ENCODE peak calls at places on chromosome 20, in five cellular contexts. D is central memory CD4-positive, alpha-beta T cell; Z is GM04504; U is CD4-positive, alpha-beta memory T cell; H is fibroblast of lung. K is an unnamed sample.

GRCh38 chr20:48040051-48040450 is 254.8 kb upstream of the SULF2 start:
- DNase-seq in H (no peak), U (no peak), Z (no peak), D (no peak), K (no peak)

GRCh38 chr20:19934792-19935491 is 82.2 kb upstream of the NAA20 start:
- DNase-seq in Z (no peak), U (no peak), D (no peak), H (no peak), K (no peak)

GRCh38 chr20:13883425-13883824 is 98.6 kb downstream of the NDUFAF5 start:
- DNase-seq in H (no peak), Z (peak; percentile 63), D (no peak), U (no peak), K (no peak)

GRCh38 chr20:17316316-17317038 is 89.6 kb downstream of the PCSK2 start:
- DNase-seq in D (no peak), U (no peak), Z (no peak), H (no peak), K (no peak)

GRCh38 chr20:33444797-33445560 is 1.4 kb upstream of the SNTA1 start:
- DNase-seq in D (no peak), Z (no peak), H (no peak), U (no peak), K (no peak)

GRCh38 chr20:6735913-6736845 is 31.3 kb upstream of the BMP2 start:
- DNase-seq in H (peak; percentile 18), U (no peak), Z (no peak), D (no peak), K (no peak)

GRCh38 chr20:61766921-61767610 is 298.6 kb downstream of the TAF4 start:
- DNase-seq in H (no peak), Z (no peak), D (no peak), U (no peak), K (no peak)

GRCh38 chr20:1403624-1404023 is 10.8 kb upstream of the FKBP1A start:
- DNase-seq in D (no peak), U (no peak), Z (no peak), H (no peak), K (no peak)

GRCh38 chr20:62424249-62425109 is 2.9 kb downstream of the RBBP8NL start:
- DNase-seq in D (no peak), Z (no peak), U (no peak), H (no peak), K (no peak)

GRCh38 chr20:4018015-4018748 is 2.8 kb upstream of the RNF24 start:
- DNase-seq in H (peak; percentile 50), D (no peak), U (no peak), Z (no peak), K (no peak)

GRCh38 chr20:3222635-3223600 is 13.6 kb downstream of the ITPA start:
- DNase-seq in H (no peak), U (no peak), Z (no peak), D (no peak), K (no peak)

GRCh38 chr20:2132461-2132901 is 30.9 kb downstream of the STK35 start:
- DNase-seq in D (no peak), U (no peak), H (peak; percentile 64), Z (no peak), K (no peak)

GRCh38 chr20:63087872-63088680 is 81.3 kb upstream of the BHLHE23 start:
- DNase-seq in D (no peak), U (no peak), H (no peak), Z (no peak), K (no peak)

GRCh38 chr20:61930776-61931475 is 134.8 kb downstream of the TAF4 start:
- DNase-seq in U (no peak), D (no peak), H (no peak), Z (no peak), K (no peak)

GRCh38 chr20:22763257-22763906 is 179.0 kb upstream of the FOXA2 start:
- DNase-seq in H (no peak), Z (no peak), U (no peak), D (no peak), K (no peak)

GRCh38 chr20:43446361-43446879 is 11.3 kb upstream of the SRSF6 start:
- DNase-seq in H (no peak), U (no peak), D (no peak), Z (no peak), K (no peak)

GRCh38 chr20:34389206-34389953 is 26.3 kb downstream of the ITCH start:
- DNase-seq in D (no peak), Z (no peak), H (peak; percentile 48), U (no peak), K (no peak)

GRCh38 chr20:8361008-8361652 is 229.1 kb downstream of the PLCB1 start:
- DNase-seq in H (peak; percentile 73), U (no peak), D (no peak), Z (peak; percentile 21), K (no peak)

GRCh38 chr20:60598528-60598927 is 640.3 kb downstream of the CDH26 start:
- DNase-seq in H (no peak), D (peak; percentile 0), U (no peak), Z (no peak), K (no peak)

GRCh38 chr20:41046716-41047115 is 18.1 kb downstream of the TOP1 start:
- DNase-seq in Z (no peak), U (no peak), D (no peak), H (peak; percentile 62), K (no peak)

GRCh38 chr20:57076202-57076651 is 190.2 kb downstream of the BMP7 start:
- DNase-seq in H (peak; percentile 86), D (no peak), Z (peak; percentile 75), U (no peak), K (no peak)

GRCh38 chr20:45114465-45115385 is at the start of gene WFDC5:
- DNase-seq in H (no peak), Z (no peak), D (no peak), U (no peak), K (no peak)

GRCh38 chr20:52192296-52193007 is 873 bp upstream of the ZFP64 start:
- DNase-seq in Z (no peak), U (no peak), H (no peak), D (no peak), K (no peak)

GRCh38 chr20:1618479-1618878 is 1.3 kb downstream of the SIRPB1 start:
- DNase-seq in Z (no peak), U (no peak), H (no peak), D (no peak), K (no peak)

GRCh38 chr20:38806855-38807655 is 1.6 kb downstream of the PPP1R16B start:
- DNase-seq in H (no peak), U (peak; percentile 80), D (peak; percentile 50), Z (no peak), K (no peak)

GRCh38 chr20:52083627-52084232 is 107.8 kb downstream of the ZFP64 start:
- DNase-seq in Z (peak; percentile 42), H (peak; percentile 52), U (no peak), D (no peak), K (peak; percentile 54)

GRCh38 chr20:5757949-5758348 is 7.7 kb downstream of the SHLD1 start:
- DNase-seq in Z (no peak), U (no peak), D (no peak), H (no peak), K (no peak)

GRCh38 chr20:32984196-32984595 is 20.0 kb downstream of the SUN5 start:
- DNase-seq in Z (no peak), D (no peak), U (no peak), H (no peak), K (no peak)

GRCh38 chr20:62427172-62428007 is at the start of gene RBBP8NL:
- DNase-seq in Z (no peak), D (no peak), H (no peak), U (no peak), K (no peak)